ENCODE peak calls at places on chromosomes 3 and 15, in six cellular contexts. B is GM23248; W is fibroblast of lung; D is upper lobe of left lung; O is effector memory CD4-positive, alpha-beta T cell; Z is heart right ventricle. Q is an unnamed sample.

GRCh38 chr3:132407025-132407424 is 10.3 kb upstream of the DNAJC13 start:
- DNase-seq in B (no peak), W (no peak), D (no peak), O (no peak), Z (no peak), Q (no peak)

GRCh38 chr3:141091416-141091815 is 40.3 kb downstream of the SPSB4 start:
- DNase-seq in B (no peak), W (no peak), D (no peak), O (no peak), Z (no peak), Q (no peak)

GRCh38 chr3:69370156-69370944 is 15.5 kb downstream of the FRMD4B start:
- DNase-seq in B (peak; percentile 70), W (no peak), D (peak; percentile 85), O (no peak), Z (peak; percentile 82), Q (peak; percentile 15)

GRCh38 chr3:143352850-143353550 is 233.4 kb downstream of the CHST2 start:
- DNase-seq in B (no peak), W (no peak), D (no peak), O (no peak), Z (no peak), Q (no peak)

GRCh38 chr3:52777959-52778805 is 783 bp downstream of the ITIH1 start:
- DNase-seq in B (no peak), W (no peak), D (no peak), O (no peak), Z (no peak), Q (no peak)

GRCh38 chr3:62676686-62677271 is 198.4 kb downstream of the CADPS start:
- DNase-seq in B (no peak), W (no peak), D (no peak), O (no peak), Z (no peak), Q (no peak)

GRCh38 chr15:51051776-51052175 is 42.9 kb downstream of the TNFAIP8L3 start:
- DNase-seq in B (peak; percentile 44), W (peak; percentile 18), D (no peak), O (no peak), Z (peak; percentile 64), Q (no peak)

GRCh38 chr3:115321396-115321795 is 174.3 kb upstream of the ZBTB20 start:
- DNase-seq in B (peak; percentile 76), W (peak; percentile 82), D (no peak), O (no peak), Z (no peak), Q (no peak)

GRCh38 chr15:75112848-75113492 is 88.7 kb upstream of the C15orf39 start:
- DNase-seq in B (no peak), W (no peak), D (no peak), O (no peak), Z (no peak), Q (no peak)

GRCh38 chr15:94331731-94332130 is 100.4 kb downstream of the MCTP2 start:
- DNase-seq in B (no peak), W (no peak), D (no peak), O (no peak), Z (no peak), Q (no peak)

GRCh38 chr3:18295171-18295920 is 129.8 kb downstream of the SATB1 start:
- DNase-seq in B (peak; percentile 91), W (peak; percentile 89), D (no peak), O (no peak), Z (peak; percentile 27), Q (no peak)

GRCh38 chr3:49707113-49707480 is 12.4 kb downstream of the AMIGO3 start:
- DNase-seq in B (peak; percentile 64), W (peak; percentile 38), D (no peak), O (no peak), Z (no peak), Q (no peak)

GRCh38 chr15:96732704-96733103 is 402.2 kb downstream of the NR2F2 start:
- DNase-seq in B (no peak), W (no peak), D (no peak), O (no peak), Z (no peak), Q (no peak)

GRCh38 chr3:49616491-49616941 is 57.6 kb upstream of the APEH start:
- DNase-seq in B (peak; percentile 70), W (peak; percentile 83), D (no peak), O (no peak), Z (no peak), Q (no peak)

GRCh38 chr3:148790841-148791240 is 36.8 kb upstream of the CPB1 start:
- DNase-seq in B (no peak), W (peak; percentile 65), D (no peak), O (no peak), Z (peak; percentile 27), Q (no peak)

DNA sequence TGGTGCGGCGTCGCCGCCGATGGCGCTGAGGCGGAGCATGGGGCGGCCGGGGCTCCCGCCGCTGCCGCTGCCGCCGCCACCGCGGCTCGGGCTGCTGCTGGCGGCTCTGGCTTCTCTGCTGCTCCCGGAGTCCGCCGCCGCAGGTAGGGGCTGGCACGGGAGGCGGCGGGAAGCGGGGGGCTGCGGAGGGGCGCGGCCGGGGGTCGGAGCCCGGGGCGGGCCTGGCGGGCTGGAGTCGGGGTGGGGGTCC is 152 bp downstream of the TYRO3 start:
- DNase-seq in B (no peak), W (no peak), D (no peak), O (no peak), Z (no peak), Q (no peak)
- H3K4me1 ChIP-seq in B (peaks cover 12% of the 10 kb centered on the region), W (peaks cover 6% of the 10 kb centered on the region), D (peaks cover 39% of the 10 kb centered on the region), O (peaks cover 17% of the 10 kb centered on the region), Z (peaks cover 48% of the 10 kb centered on the region), Q (peaks cover 19% of the 10 kb centered on the region)

DNA sequence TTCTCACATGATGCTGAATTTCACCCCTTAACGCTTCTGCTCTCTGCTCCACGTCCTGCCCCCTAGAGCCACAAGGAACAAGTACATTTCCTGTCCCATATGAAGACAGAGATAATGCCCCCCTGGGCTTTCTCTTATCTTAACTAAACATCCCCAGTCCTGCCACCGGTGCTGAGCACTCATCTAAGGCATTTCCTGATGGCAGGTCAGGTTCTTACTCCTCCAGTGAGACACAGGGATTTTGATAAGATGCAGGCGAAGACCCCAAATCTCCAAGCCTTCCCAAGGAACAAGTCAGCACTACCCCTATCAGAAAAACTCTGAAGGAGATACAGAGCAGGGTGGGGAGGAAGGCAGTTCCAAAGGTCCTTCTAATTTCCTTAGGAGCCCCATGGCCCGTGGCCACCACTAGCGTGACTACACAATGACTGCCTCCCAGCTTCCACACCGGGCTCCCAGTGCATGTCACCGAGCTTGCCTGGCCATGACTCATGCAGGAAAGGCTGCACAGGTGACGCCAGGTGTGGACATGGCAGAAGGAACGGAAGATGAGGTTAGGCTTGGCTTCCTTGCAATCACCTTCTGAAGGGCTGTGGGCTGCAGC is 152.9 kb downstream of the XXYLT1 start:
- DNase-seq in B (no peak), W (peak; percentile 27), D (no peak), O (no peak), Z (no peak), Q (no peak)
- H3K27ac ChIP-seq in B (no peak overlapping the region), W (no peak overlapping the region), D (no peak overlapping the region), O (no peak overlapping the region), Z (no peak overlapping the region), Q (no peak overlapping the region)

DNA sequence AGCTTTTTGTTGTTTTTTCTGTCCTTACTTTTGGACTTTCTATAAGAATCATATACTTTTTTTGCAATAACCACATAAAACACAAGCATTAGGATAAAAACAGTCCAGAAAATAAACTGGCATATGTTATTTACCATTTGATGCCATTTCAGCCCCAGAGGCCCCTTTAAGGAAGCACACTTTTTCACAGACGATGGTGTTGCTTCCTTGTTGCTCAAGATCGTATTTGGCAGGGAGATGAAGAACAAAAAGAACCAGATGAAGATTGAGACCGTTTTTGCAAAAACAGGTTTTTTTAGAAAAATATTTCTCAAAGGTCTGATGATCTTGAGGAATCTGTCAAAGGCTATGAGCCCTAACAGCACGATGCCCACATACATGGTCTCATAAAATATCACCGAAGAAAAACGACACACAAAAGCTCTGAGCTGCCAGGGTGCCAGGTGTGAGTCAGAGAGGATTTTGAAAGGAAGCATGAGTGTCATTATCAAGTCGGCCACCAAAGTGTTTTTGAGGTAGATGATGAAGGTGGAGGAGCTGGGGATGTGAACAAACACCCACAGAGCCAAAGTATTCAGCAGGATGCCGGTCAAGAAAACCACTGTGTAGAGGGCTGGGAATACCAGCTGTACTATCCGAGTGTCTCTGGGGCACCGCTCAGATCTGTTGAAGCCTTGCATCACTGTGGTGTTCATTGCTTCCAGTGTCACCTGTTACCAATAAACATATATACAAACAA is 882 bp downstream of the P2RY13 start:
- DNase-seq in B (peak; percentile 77), W (no peak), D (no peak), O (no peak), Z (no peak), Q (peak; percentile 2)
- H3K4me1 ChIP-seq in B (peaks cover 16% of the 10 kb centered on the region), W (peaks cover 5% of the 10 kb centered on the region), D (no peaks in the 10 kb centered on the region), O (no peaks in the 10 kb centered on the region), Z (no peaks in the 10 kb centered on the region), Q (no peaks in the 10 kb centered on the region)

GRCh38 chr15:89106200-89106599 is 17.9 kb downstream of the ABHD2 start:
- DNase-seq in B (no peak), W (no peak), D (no peak), O (no peak), Z (no peak), Q (no peak)
- H3K27ac ChIP-seq in B (no peak overlapping the region), W (peak overlapping the region; percentile 80), D (peak overlapping the region; percentile 75), O (no peak overlapping the region), Z (peak overlapping the region; percentile 98), Q (no peak overlapping the region)